ENCODE peak calls at places on chromosome 7, in eight cellular contexts. D, L, I, W, C, X, H and F are unnamed samples.

GRCh38 chr7:1705856-1706255 is 35.8 kb downstream of the ELFN1 start:
- DNase-seq in L (no peak), I (peak; percentile 26), C (no peak), D (no peak), H (no peak), X (no peak), W (no peak), F (no peak)

GRCh38 chr7:46738713-46739220 is 817.7 kb upstream of the IGFBP3 start:
- DNase-seq in I (no peak), X (no peak), H (no peak), L (peak; percentile 43), D (no peak), C (no peak), W (no peak), F (no peak)

GRCh38 chr7:95365151-95365550 is 31.0 kb downstream of the PON3 start:
- DNase-seq in X (no peak), I (no peak), C (no peak), H (peak; percentile 7), D (no peak), L (peak; percentile 37), W (no peak), F (no peak)

GRCh38 chr7:77316219-77316978 is 99.8 kb downstream of the GSAP start:
- DNase-seq in I (no peak), C (no peak), X (no peak), L (no peak), H (no peak), D (no peak), W (no peak), F (no peak)

GRCh38 chr7:19749658-19750057 is 23.8 kb downstream of the TMEM196 start:
- DNase-seq in I (no peak), W (no peak), C (no peak), X (no peak), D (no peak), H (peak; percentile 13), L (peak; percentile 73), F (no peak)

GRCh38 chr7:44922351-44922694 is 37.0 kb upstream of the PURB start:
- DNase-seq in X (no peak), L (no peak), C (no peak), I (no peak), W (no peak), H (no peak), D (no peak), F (no peak)

GRCh38 chr7:116542618-116543017 is 17.8 kb downstream of the CAV1 start:
- DNase-seq in X (no peak), L (peak; percentile 79), W (no peak), H (no peak), I (no peak), D (no peak), C (no peak), F (no peak)

GRCh38 chr7:17671956-17672355 is 268.3 kb downstream of the SNX13 start:
- DNase-seq in W (no peak), I (no peak), X (no peak), H (peak; percentile 77), D (no peak), C (no peak), L (peak; percentile 18), F (no peak)

GRCh38 chr7:11239311-11239710 is 265.6 kb downstream of the PHF14 start:
- DNase-seq in H (no peak), I (no peak), X (no peak), W (no peak), L (no peak), D (no peak), C (no peak), F (no peak)

GRCh38 chr7:116552616-116553015 is 27.8 kb downstream of the CAV1 start:
- DNase-seq in I (no peak), X (no peak), H (no peak), C (no peak), D (peak; percentile 63), L (peak; percentile 53), W (no peak), F (no peak)

GRCh38 chr7:107090452-107090851 is 45.9 kb downstream of the PRKAR2B start:
- DNase-seq in L (no peak), W (no peak), H (no peak), C (no peak), D (peak; percentile 42), X (no peak), I (no peak), F (no peak)

GRCh38 chr7:133789951-133790350 is 337.2 kb upstream of the LRGUK start:
- DNase-seq in I (no peak), D (no peak), L (peak; percentile 75), X (no peak), H (no peak), W (no peak), C (no peak), F (no peak)

GRCh38 chr7:112225006-112225405 is 18.5 kb downstream of the ZNF277 start:
- DNase-seq in I (no peak), X (no peak), C (no peak), H (no peak), W (no peak), D (peak; percentile 34), L (peak; percentile 57), F (no peak)

GRCh38 chr7:45089314-45089891 is 634 bp upstream of the NACAD start:
- DNase-seq in I (no peak), X (no peak), C (peak; percentile 56), L (peak; percentile 58), W (peak; percentile 73), D (peak; percentile 39), H (peak; percentile 57), F (peak; percentile 82)

GRCh38 chr7:107201795-107202450 is 33.1 kb downstream of the HBP1 start:
- DNase-seq in I (peak; percentile 66), D (peak; percentile 42), X (no peak), L (peak; percentile 11), C (peak; percentile 60), W (peak; percentile 47), H (peak; percentile 30), F (no peak)

GRCh38 chr7:10918093-10918590 is 55.5 kb upstream of the PHF14 start:
- DNase-seq in L (no peak), W (no peak), X (no peak), I (no peak), H (no peak), D (no peak), C (no peak), F (no peak)

GRCh38 chr7:94740490-94740889 is 84.6 kb upstream of the SGCE start:
- DNase-seq in H (no peak), L (no peak), X (no peak), D (no peak), I (no peak), C (no peak), W (no peak), F (no peak)

GRCh38 chr7:8051998-8052397 is 83.4 kb downstream of the GLCCI1 start:
- DNase-seq in H (no peak), L (no peak), W (no peak), X (no peak), D (no peak), C (no peak), I (no peak), F (no peak)

GRCh38 chr7:157273208-157274202 is 63.3 kb upstream of the DNAJB6 start:
- DNase-seq in D (peak; percentile 76), H (peak; percentile 85), L (peak; percentile 69), I (peak; percentile 87), X (peak; percentile 65), C (peak; percentile 62), W (peak; percentile 85), F (peak; percentile 85)
- H3K27ac ChIP-seq in D (no peak overlapping the region), H (no peak overlapping the region), L (no peak overlapping the region), I (no peak overlapping the region), X (peak overlapping the region; percentile 95), C (peak overlapping the region; percentile 63), W (peak overlapping the region; percentile 92), F (no peak overlapping the region)

DNA sequence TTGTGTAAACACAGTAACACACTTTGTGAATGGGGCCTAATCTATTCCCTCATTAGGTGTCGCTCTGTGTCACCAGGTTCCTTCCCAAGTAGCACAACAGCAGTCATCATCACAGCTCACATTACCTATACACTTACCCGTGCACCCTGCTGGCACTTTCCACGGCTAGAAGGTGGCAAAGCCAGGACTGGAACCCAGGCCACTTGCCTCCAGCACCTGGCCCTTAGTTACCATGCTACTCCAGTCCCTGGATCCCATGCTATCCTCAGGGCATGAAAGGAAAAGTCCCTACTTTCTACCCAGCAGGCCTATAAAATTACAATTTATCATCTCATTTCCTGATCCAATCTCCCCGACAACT is 18.4 kb downstream of the SMURF1 start:
- DNase-seq in X (no peak), I (no peak), W (no peak), L (no peak), C (no peak), D (no peak), H (no peak), F (no peak)
- H3K27ac ChIP-seq in X (peak overlapping the region; percentile 79), I (no peak overlapping the region), W (peak overlapping the region; percentile 36), L (no peak overlapping the region), C (no peak overlapping the region), D (no peak overlapping the region), H (peak overlapping the region; percentile 16), F (no peak overlapping the region)

DNA sequence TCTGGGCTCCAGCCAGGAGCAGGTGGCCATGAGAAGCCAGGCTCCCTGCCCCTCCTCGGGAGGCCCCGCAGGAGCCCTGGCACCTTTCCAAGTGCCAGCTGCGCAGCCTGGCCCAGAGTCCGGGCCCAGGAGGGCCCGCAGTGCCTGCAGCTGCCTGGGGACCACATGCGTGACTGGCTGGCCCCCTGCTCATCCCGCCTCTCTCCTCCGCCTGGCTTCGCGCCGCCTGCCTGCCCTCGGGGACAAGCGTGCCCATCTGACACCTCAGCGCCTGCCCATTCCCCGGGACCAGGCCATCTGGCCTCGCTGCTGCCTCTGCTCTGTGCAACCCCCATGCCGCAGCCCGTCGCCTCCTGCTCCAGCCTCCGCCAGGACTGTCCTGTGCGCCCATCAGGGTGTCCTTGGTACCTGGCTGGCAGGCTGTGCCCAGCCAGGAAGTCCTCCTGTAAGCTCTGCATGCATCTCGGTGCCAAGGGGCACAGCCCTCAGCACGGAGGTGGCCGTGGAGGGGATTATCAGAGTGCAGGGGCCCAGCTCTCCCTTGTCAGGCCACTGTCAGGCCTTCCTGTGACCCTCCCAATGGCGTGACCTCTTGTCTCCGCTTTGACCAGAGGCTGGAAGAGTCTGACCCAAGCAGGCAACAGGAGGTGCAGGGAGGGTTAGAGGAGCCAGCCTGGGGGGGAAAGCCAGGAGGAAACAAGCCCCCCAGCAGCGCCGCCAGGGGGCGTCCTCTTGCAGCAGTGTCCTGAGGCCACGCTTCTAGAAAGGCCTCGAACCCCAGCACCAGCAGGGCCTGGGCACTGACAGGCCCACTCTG is 50.5 kb downstream of the TMEM209 start:
- DNase-seq in W (no peak), D (no peak), I (peak; percentile 84), X (no peak), C (no peak), H (no peak), L (no peak), F (no peak)
- H3K27ac ChIP-seq in W (no peak overlapping the region), D (no peak overlapping the region), I (peak overlapping the region; percentile 43), X (no peak overlapping the region), C (no peak overlapping the region), H (no peak overlapping the region), L (no peak overlapping the region), F (no peak overlapping the region)

DNA sequence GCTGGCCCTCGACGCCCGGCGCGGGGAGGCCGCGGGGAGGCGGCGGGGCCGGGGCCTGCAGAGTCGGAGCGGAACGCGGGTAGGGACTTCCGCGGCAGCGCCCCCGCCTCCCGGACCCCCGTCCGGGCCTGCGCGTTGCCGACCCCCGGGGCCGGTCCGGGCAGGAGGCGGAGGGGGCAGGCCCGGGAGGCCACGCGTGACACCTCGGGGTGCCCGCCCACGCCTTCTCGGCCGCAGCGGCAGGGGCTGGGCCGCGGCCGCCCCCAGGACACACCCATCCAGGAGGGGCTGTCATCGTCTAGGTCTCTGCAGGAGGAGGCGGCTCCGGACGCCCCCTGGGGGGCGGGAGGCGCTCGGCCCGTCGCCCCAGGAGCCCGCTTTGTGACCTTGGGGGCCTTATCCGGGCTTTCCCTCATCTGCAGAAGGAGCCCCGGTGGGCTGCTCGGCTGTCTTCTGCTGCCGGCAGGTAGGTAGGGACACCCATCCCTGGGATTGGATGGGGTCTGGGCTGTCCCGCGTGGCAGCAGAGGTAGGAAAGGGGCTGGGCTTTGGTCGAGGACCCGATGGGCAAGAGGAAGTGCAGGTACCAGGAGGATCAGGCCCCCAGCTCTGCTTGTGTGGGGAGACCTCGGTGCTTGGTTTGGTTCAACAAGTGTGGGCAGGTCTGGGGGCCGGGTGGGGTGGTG is 569 bp downstream of the ZNF316 start:
- DNase-seq in C (no peak), L (peak; percentile 14), D (peak; percentile 23), W (peak; percentile 66), H (peak; percentile 24), I (no peak), X (no peak), F (no peak)
- H3K27ac ChIP-seq in C (peak overlapping the region; percentile 78), L (peak overlapping the region; percentile 8), D (no peak overlapping the region), W (no peak overlapping the region), H (peak overlapping the region; percentile 50), I (no peak overlapping the region), X (peak overlapping the region; percentile 83), F (peak overlapping the region; percentile 77)